ENCODE peak calls at places on chromosomes 7 and 10, in four cellular contexts. One of them, this sample, is unnamed.

GRCh38 chr7:12686234-12686893 is 1.1 kb upstream of the ARL4A start:
- DNase-seq in cardiac fibroblast: peak; percentile 92
- DNase-seq in Peyer's patch: peak; percentile 89
- DNase-seq in choroid plexus epithelial cell: peak; percentile 90
- DNase-seq in this sample: peak; percentile 99

GRCh38 chr10:93954299-93954698 is 39.4 kb upstream of the PLCE1 start:
- DNase-seq in Peyer's patch: no peak
- DNase-seq in choroid plexus epithelial cell: no peak
- DNase-seq in cardiac fibroblast: no peak
- DNase-seq in this sample: no peak

GRCh38 chr10:46514431-46514861 is 42.0 kb downstream of the GPRIN2 start:
- DNase-seq in Peyer's patch: no peak
- DNase-seq in choroid plexus epithelial cell: no peak
- DNase-seq in cardiac fibroblast: no peak
- DNase-seq in this sample: no peak

GRCh38 chr10:5776150-5776880 is 36.9 kb downstream of the GDI2 start:
- DNase-seq in choroid plexus epithelial cell: peak; percentile 24
- DNase-seq in cardiac fibroblast: peak; percentile 16
- DNase-seq in Peyer's patch: no peak
- DNase-seq in this sample: no peak

GRCh38 chr7:11579141-11579540 is 252.9 kb downstream of the THSD7A start:
- DNase-seq in choroid plexus epithelial cell: peak; percentile 35
- DNase-seq in cardiac fibroblast: no peak
- DNase-seq in Peyer's patch: no peak
- DNase-seq in this sample: no peak

GRCh38 chr7:126589068-126589684 is 663.6 kb downstream of the GRM8 start:
- DNase-seq in choroid plexus epithelial cell: no peak
- DNase-seq in Peyer's patch: no peak
- DNase-seq in cardiac fibroblast: no peak
- DNase-seq in this sample: no peak

GRCh38 chr7:99079104-99079503 is 64.8 kb downstream of the SMURF1 start:
- DNase-seq in cardiac fibroblast: no peak
- DNase-seq in Peyer's patch: no peak
- DNase-seq in choroid plexus epithelial cell: no peak
- DNase-seq in this sample: peak; percentile 12

GRCh38 chr10:66822801-66823200 is 103.0 kb upstream of the LRRTM3 start:
- DNase-seq in cardiac fibroblast: no peak
- DNase-seq in Peyer's patch: no peak
- DNase-seq in choroid plexus epithelial cell: no peak
- DNase-seq in this sample: no peak

GRCh38 chr10:90787906-90788491 is 69.8 kb downstream of the HTR7 start:
- DNase-seq in choroid plexus epithelial cell: peak; percentile 64
- DNase-seq in Peyer's patch: no peak
- DNase-seq in cardiac fibroblast: peak; percentile 63
- DNase-seq in this sample: peak; percentile 24

GRCh38 chr10:78717200-78717599 is 351.6 kb upstream of the ZMIZ1 start:
- DNase-seq in Peyer's patch: no peak
- DNase-seq in cardiac fibroblast: peak; percentile 43
- DNase-seq in choroid plexus epithelial cell: peak; percentile 8
- DNase-seq in this sample: no peak

GRCh38 chr10:30437039-30437781 is 3.2 kb downstream of the MAP3K8 start:
- DNase-seq in Peyer's patch: no peak
- DNase-seq in choroid plexus epithelial cell: peak; percentile 73
- DNase-seq in cardiac fibroblast: peak; percentile 75
- DNase-seq in this sample: peak; percentile 40

GRCh38 chr10:61974611-61975010 is 73.1 kb downstream of the ARID5B start:
- DNase-seq in Peyer's patch: peak; percentile 61
- DNase-seq in cardiac fibroblast: peak; percentile 80
- DNase-seq in choroid plexus epithelial cell: peak; percentile 74
- DNase-seq in this sample: no peak

GRCh38 chr7:84669177-84669732 is 474.7 kb upstream of the SEMA3A start:
- DNase-seq in choroid plexus epithelial cell: no peak
- DNase-seq in cardiac fibroblast: peak; percentile 69
- DNase-seq in Peyer's patch: no peak
- DNase-seq in this sample: no peak

GRCh38 chr7:15977663-15978062 is 291.2 kb upstream of the MEOX2 start:
- DNase-seq in Peyer's patch: no peak
- DNase-seq in choroid plexus epithelial cell: peak; percentile 53
- DNase-seq in cardiac fibroblast: peak; percentile 59
- DNase-seq in this sample: no peak

GRCh38 chr10:22719406-22720042 is 5.1 kb upstream of the PIP4K2A start:
- DNase-seq in cardiac fibroblast: no peak
- DNase-seq in choroid plexus epithelial cell: no peak
- DNase-seq in Peyer's patch: no peak
- DNase-seq in this sample: no peak

GRCh38 chr10:130212736-130213135 is 76.5 kb downstream of the GLRX3 start:
- DNase-seq in choroid plexus epithelial cell: no peak
- DNase-seq in Peyer's patch: no peak
- DNase-seq in cardiac fibroblast: no peak
- DNase-seq in this sample: no peak

GRCh38 chr10:74748632-74749031 is 77.8 kb upstream of the KAT6B start:
- DNase-seq in Peyer's patch: no peak
- DNase-seq in cardiac fibroblast: no peak
- DNase-seq in choroid plexus epithelial cell: no peak
- DNase-seq in this sample: no peak

GRCh38 chr7:69674701-69675182 is 76.5 kb downstream of the AUTS2 start:
- DNase-seq in choroid plexus epithelial cell: no peak
- DNase-seq in cardiac fibroblast: no peak
- DNase-seq in Peyer's patch: no peak
- DNase-seq in this sample: no peak

GRCh38 chr7:25849361-25850184 is 302.4 kb upstream of the NFE2L3 start:
- DNase-seq in choroid plexus epithelial cell: peak; percentile 99
- DNase-seq in Peyer's patch: no peak
- DNase-seq in cardiac fibroblast: peak; percentile 98
- DNase-seq in this sample: no peak

GRCh38 chr7:37208528-37208927 is 240.1 kb downstream of the ELMO1 start:
- DNase-seq in choroid plexus epithelial cell: peak; percentile 96
- DNase-seq in cardiac fibroblast: peak; percentile 95
- DNase-seq in Peyer's patch: no peak
- DNase-seq in this sample: peak; percentile 17

GRCh38 chr10:31272841-31273240 is 46.2 kb upstream of the ZEB1 start:
- DNase-seq in choroid plexus epithelial cell: peak; percentile 13
- DNase-seq in Peyer's patch: no peak
- DNase-seq in cardiac fibroblast: peak; percentile 58
- DNase-seq in this sample: no peak

GRCh38 chr10:102233997-102234396 is 7.3 kb downstream of the PITX3 start:
- DNase-seq in cardiac fibroblast: no peak
- DNase-seq in choroid plexus epithelial cell: no peak
- DNase-seq in Peyer's patch: no peak
- DNase-seq in this sample: no peak

GRCh38 chr10:119395287-119396007 is 147.1 kb downstream of the RGS10 start:
- DNase-seq in cardiac fibroblast: peak; percentile 84
- DNase-seq in Peyer's patch: peak; percentile 54
- DNase-seq in choroid plexus epithelial cell: peak; percentile 66
- DNase-seq in this sample: no peak

GRCh38 chr7:28739826-28740225 is 218.3 kb downstream of the TRIL start:
- DNase-seq in Peyer's patch: no peak
- DNase-seq in choroid plexus epithelial cell: no peak
- DNase-seq in cardiac fibroblast: no peak
- DNase-seq in this sample: no peak

GRCh38 chr10:20993387-20994170 is 96.5 kb upstream of the NEBL start:
- DNase-seq in cardiac fibroblast: no peak
- DNase-seq in choroid plexus epithelial cell: peak; percentile 86
- DNase-seq in Peyer's patch: no peak
- DNase-seq in this sample: no peak

GRCh38 chr10:103197177-103197576 is 4.1 kb upstream of the NT5C2 start:
- DNase-seq in choroid plexus epithelial cell: peak; percentile 66
- DNase-seq in cardiac fibroblast: peak; percentile 82
- DNase-seq in Peyer's patch: no peak
- DNase-seq in this sample: no peak

GRCh38 chr7:159198016-159198724 is 53.5 kb upstream of the VIPR2 start:
- DNase-seq in Peyer's patch: no peak
- DNase-seq in cardiac fibroblast: no peak
- DNase-seq in choroid plexus epithelial cell: no peak
- DNase-seq in this sample: no peak

GRCh38 chr7:157757776-157758467 is 421.1 kb downstream of the DNAJB6 start:
- DNase-seq in choroid plexus epithelial cell: no peak
- DNase-seq in cardiac fibroblast: no peak
- DNase-seq in Peyer's patch: no peak
- DNase-seq in this sample: no peak

GRCh38 chr7:73901823-73902597 is 41.1 kb downstream of the TMEM270 start:
- DNase-seq in choroid plexus epithelial cell: no peak
- DNase-seq in Peyer's patch: no peak
- DNase-seq in cardiac fibroblast: no peak
- DNase-seq in this sample: no peak

GRCh38 chr10:66378117-66378876 is 547.5 kb upstream of the LRRTM3 start:
- DNase-seq in cardiac fibroblast: no peak
- DNase-seq in choroid plexus epithelial cell: no peak
- DNase-seq in Peyer's patch: no peak
- DNase-seq in this sample: no peak

GRCh38 chr7:43364391-43364790 is 218.5 kb upstream of the STK17A start:
- DNase-seq in Peyer's patch: no peak
- DNase-seq in cardiac fibroblast: no peak
- DNase-seq in choroid plexus epithelial cell: no peak
- DNase-seq in this sample: no peak

GRCh38 chr7:109552017-109552416 is 982.3 kb downstream of the DNAJB9 start:
- DNase-seq in cardiac fibroblast: no peak
- DNase-seq in choroid plexus epithelial cell: no peak
- DNase-seq in Peyer's patch: no peak
- DNase-seq in this sample: no peak

GRCh38 chr7:140393756-140394306 is 4.5 kb downstream of the SLC37A3 start:
- DNase-seq in cardiac fibroblast: no peak
- DNase-seq in Peyer's patch: no peak
- DNase-seq in choroid plexus epithelial cell: no peak
- DNase-seq in this sample: no peak

GRCh38 chr10:7667262-7668141 is 736 bp upstream of the ITIH5 start:
- DNase-seq in choroid plexus epithelial cell: no peak
- DNase-seq in cardiac fibroblast: no peak
- DNase-seq in Peyer's patch: no peak
- DNase-seq in this sample: no peak

GRCh38 chr10:102243304-102243703 is 2.0 kb upstream of the PITX3 start:
- DNase-seq in Peyer's patch: no peak
- DNase-seq in choroid plexus epithelial cell: peak; percentile 80
- DNase-seq in cardiac fibroblast: peak; percentile 78
- DNase-seq in this sample: no peak

GRCh38 chr7:157949711-157950110 is 612.9 kb downstream of the DNAJB6 start:
- DNase-seq in Peyer's patch: no peak
- DNase-seq in cardiac fibroblast: no peak
- DNase-seq in choroid plexus epithelial cell: peak; percentile 13
- DNase-seq in this sample: no peak

GRCh38 chr10:15155978-15156377 is 12.5 kb downstream of the NMT2 start:
- DNase-seq in cardiac fibroblast: no peak
- DNase-seq in choroid plexus epithelial cell: no peak
- DNase-seq in Peyer's patch: no peak
- DNase-seq in this sample: no peak

DNA sequence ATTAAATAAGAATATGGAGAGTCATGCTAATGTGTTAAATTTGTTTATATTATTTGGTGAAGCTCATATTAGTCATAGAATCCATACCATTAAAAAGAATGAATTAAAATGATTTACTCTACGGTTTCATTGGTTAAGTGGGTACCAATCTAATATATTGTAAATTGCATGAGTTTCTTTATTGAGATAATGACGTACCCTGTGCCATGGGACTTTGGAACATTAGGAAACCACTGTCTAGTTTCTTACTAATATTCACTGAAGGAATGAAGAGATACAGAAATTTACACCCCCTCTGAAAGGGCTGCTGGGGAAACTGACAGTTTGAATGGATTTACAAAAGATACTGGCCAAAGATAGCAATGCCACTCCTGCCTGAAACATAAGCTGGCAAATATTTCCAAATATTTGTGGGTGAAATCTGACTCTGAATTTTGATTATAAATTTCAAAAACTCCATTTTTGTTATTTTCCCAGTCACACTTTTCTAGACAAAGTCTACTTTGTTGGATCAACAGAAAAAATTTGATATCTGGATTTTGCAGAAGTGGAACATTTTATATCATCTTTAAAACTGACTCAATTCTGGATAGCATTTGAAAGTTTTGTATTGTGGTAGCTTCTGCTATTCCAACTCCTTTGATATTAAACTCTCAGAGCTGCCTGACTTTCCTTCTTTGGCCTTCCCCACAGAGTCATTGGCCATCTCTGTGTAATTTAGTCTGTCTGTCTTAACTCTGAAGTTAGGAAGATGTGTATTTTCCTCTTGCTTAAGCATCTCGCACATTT is 22.3 kb downstream of the MDFIC start:
- DNase-seq in choroid plexus epithelial cell: no peak
- DNase-seq in cardiac fibroblast: no peak
- DNase-seq in Peyer's patch: no peak
- DNase-seq in this sample: no peak
- H3K4me3 ChIP-seq in choroid plexus epithelial cell: no peak overlapping the region
- H3K4me3 ChIP-seq in cardiac fibroblast: no peak overlapping the region
- H3K4me3 ChIP-seq in Peyer's patch: no peak overlapping the region
- H3K4me3 ChIP-seq in this sample: no peak overlapping the region

GRCh38 chr10:99733366-99733765 is 1.3 kb downstream of the CUTC start:
- DNase-seq in Peyer's patch: no peak
- DNase-seq in choroid plexus epithelial cell: no peak
- DNase-seq in cardiac fibroblast: no peak
- DNase-seq in this sample: no peak
- H3K4me3 ChIP-seq in Peyer's patch: no peak overlapping the region
- H3K4me3 ChIP-seq in choroid plexus epithelial cell: no peak overlapping the region
- H3K4me3 ChIP-seq in cardiac fibroblast: no peak overlapping the region
- H3K4me3 ChIP-seq in this sample: peak overlapping the region; percentile 13

GRCh38 chr10:110500515-110500905 is 2.8 kb downstream of the DUSP5 start:
- DNase-seq in choroid plexus epithelial cell: peak; percentile 71
- DNase-seq in cardiac fibroblast: peak; percentile 75
- DNase-seq in Peyer's patch: no peak
- DNase-seq in this sample: no peak
- H3K4me3 ChIP-seq in choroid plexus epithelial cell: peak overlapping the region; percentile 88
- H3K4me3 ChIP-seq in cardiac fibroblast: peak overlapping the region; percentile 15
- H3K4me3 ChIP-seq in Peyer's patch: no peak overlapping the region
- H3K4me3 ChIP-seq in this sample: no peak overlapping the region

DNA sequence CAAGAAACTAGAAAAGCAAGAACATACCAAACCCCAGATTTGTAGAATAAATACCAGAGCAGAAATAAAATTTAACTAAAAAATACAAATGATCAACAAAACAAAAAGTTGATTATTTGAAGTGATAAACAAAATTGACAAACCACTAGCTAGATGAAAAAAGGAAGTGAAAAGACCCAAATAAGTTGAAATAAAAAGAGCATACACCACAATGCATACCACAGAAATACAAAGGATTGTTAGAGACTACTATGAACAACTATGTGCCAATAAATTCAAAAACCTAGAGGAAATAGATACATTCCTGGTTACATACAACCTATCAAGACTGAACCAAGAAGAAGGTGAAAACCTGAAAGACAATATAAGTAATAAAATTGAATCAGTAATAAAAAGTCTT is 333.4 kb downstream of the SH2D4B start:
- DNase-seq in choroid plexus epithelial cell: no peak
- DNase-seq in cardiac fibroblast: no peak
- DNase-seq in Peyer's patch: no peak
- DNase-seq in this sample: no peak
- H3K4me3 ChIP-seq in choroid plexus epithelial cell: no peak overlapping the region
- H3K4me3 ChIP-seq in cardiac fibroblast: no peak overlapping the region
- H3K4me3 ChIP-seq in Peyer's patch: no peak overlapping the region
- H3K4me3 ChIP-seq in this sample: no peak overlapping the region

GRCh38 chr10:132337019-132337418 is 5.0 kb downstream of the LRRC27 start:
- DNase-seq in Peyer's patch: no peak
- DNase-seq in cardiac fibroblast: no peak
- DNase-seq in choroid plexus epithelial cell: peak; percentile 38
- DNase-seq in this sample: peak; percentile 26
- H3K4me3 ChIP-seq in Peyer's patch: peak overlapping the region; percentile 7
- H3K4me3 ChIP-seq in cardiac fibroblast: peak overlapping the region; percentile 8
- H3K4me3 ChIP-seq in choroid plexus epithelial cell: peak overlapping the region; percentile 60
- H3K4me3 ChIP-seq in this sample: peak overlapping the region; percentile 46

GRCh38 chr10:123149568-123150228 is 1.8 kb downstream of the HMX2 start:
- DNase-seq in choroid plexus epithelial cell: peak; percentile 37
- DNase-seq in cardiac fibroblast: peak; percentile 45
- DNase-seq in Peyer's patch: no peak
- DNase-seq in this sample: peak; percentile 44
- H3K4me3 ChIP-seq in choroid plexus epithelial cell: peak overlapping the region; percentile 23
- H3K4me3 ChIP-seq in cardiac fibroblast: peak overlapping the region; percentile 36
- H3K4me3 ChIP-seq in Peyer's patch: peak overlapping the region; percentile 41
- H3K4me3 ChIP-seq in this sample: peak overlapping the region; percentile 52

This sample was measured in naive thymus-derived CD4-positive, alpha-beta T cell.